ENCODE peak calls at places on chromosomes 11 and 22, in seven cellular contexts. X is dermis microvascular lymphatic vessel endothelial cell; E is T follicular helper cell; L is CD4-positive, alpha-beta T cell; F is germinal center; Z is activated naive CD8-positive, alpha-beta T cell treated with anti-CD3 and anti-CD28 coated beads for 36 hours; Q is psoas muscle. O is an unnamed sample.

GRCh38 chr11:9895016-9895415 is 231.1 kb downstream of the SWAP70 start:
- DNase-seq in Q (no peak), X (no peak), F (no peak), E (no peak), L (no peak), Z (no peak), O (no peak)

GRCh38 chr11:123371506-123372297 is 58.4 kb upstream of the GRAMD1B start:
- DNase-seq in X (no peak), L (no peak), E (no peak), Z (no peak), Q (no peak), F (no peak), O (no peak)

GRCh38 chr11:97019754-97020153 is 629.9 kb downstream of the JRKL start:
- DNase-seq in Z (no peak), L (no peak), E (no peak), X (no peak), F (no peak), Q (no peak), O (no peak)

GRCh38 chr11:31141804-31142203 is 227.7 kb downstream of the DCDC1 start:
- DNase-seq in X (no peak), F (no peak), L (no peak), Q (no peak), E (no peak), Z (no peak), O (no peak)

GRCh38 chr11:126359431-126360048 is 4.1 kb downstream of the ST3GAL4 start:
- DNase-seq in L (no peak), Z (no peak), F (no peak), Q (peak), X (no peak), E (no peak), O (no peak)

GRCh38 chr11:29310016-29310415 is 706.8 kb downstream of the KCNA4 start:
- DNase-seq in E (no peak), Z (no peak), Q (no peak), L (no peak), F (no peak), X (no peak), O (no peak)

GRCh38 chr11:66546966-66547661 is 411 bp downstream of the ACTN3 start:
- DNase-seq in Q (no peak), Z (no peak), X (no peak), F (no peak), E (no peak), L (no peak), O (no peak)

GRCh38 chr11:47991894-47992293 is 11.5 kb downstream of the PTPRJ start:
- DNase-seq in E (no peak), Q (no peak), X (no peak), F (no peak), Z (no peak), L (no peak), O (no peak)

GRCh38 chr11:69386594-69387408 is 92.8 kb downstream of the MYEOV start:
- DNase-seq in Z (no peak), X (no peak), E (no peak), L (no peak), Q (no peak), F (no peak), O (no peak)

GRCh38 chr11:76382209-76382608 is 1.1 kb downstream of the GVQW3 start:
- DNase-seq in Z (no peak), X (no peak), F (no peak), L (no peak), E (no peak), Q (no peak), O (no peak)

GRCh38 chr11:9664276-9665171 is 647 bp downstream of the SWAP70 start:
- DNase-seq in X (peak), F (no peak), E (no peak), Q (peak), Z (peak), L (peak), O (no peak)

GRCh38 chr22:26169312-26170111 is at the start of gene SEZ6L:
- DNase-seq in Z (peak), X (no peak), E (no peak), F (peak), Q (peak), L (no peak), O (no peak)

GRCh38 chr11:45102810-45103621 is 43.4 kb upstream of the PRDM11 start:
- DNase-seq in X (peak), L (peak), E (peak), Z (peak), Q (peak), F (peak), O (peak)

GRCh38 chr11:67345949-67346819 is 7.2 kb downstream of the POLD4 start:
- DNase-seq in L (no peak), Q (no peak), Z (no peak), X (no peak), F (peak), E (no peak), O (no peak)

GRCh38 chr11:41392591-41392990 is 66.9 kb downstream of the LRRC4C start:
- DNase-seq in F (no peak), X (no peak), E (no peak), L (no peak), Z (no peak), Q (no peak), O (no peak)

GRCh38 chr22:46390652-46391301 is 55.3 kb downstream of the TRMU start:
- DNase-seq in L (no peak), F (no peak), Q (peak), E (no peak), X (no peak), Z (no peak), O (no peak)

GRCh38 chr11:67307545-67308001 is 4.2 kb downstream of the SSH3 start:
- DNase-seq in F (no peak), L (no peak), Z (no peak), Q (no peak), X (no peak), E (no peak), O (no peak)

GRCh38 chr11:44028401-44028800 is 19.4 kb upstream of the ACCSL start:
- DNase-seq in L (no peak), E (no peak), Z (no peak), Q (no peak), F (no peak), X (no peak), O (no peak)

GRCh38 chr11:94731921-94732601 is 36.1 kb upstream of the AMOTL1 start:
- DNase-seq in E (no peak), L (no peak), Z (no peak), F (no peak), Q (peak), X (no peak), O (no peak)

GRCh38 chr11:35260342-35260985 is 121.5 kb downstream of the CD44 start:
- DNase-seq in X (no peak), Z (no peak), F (no peak), L (no peak), Q (no peak), E (no peak), O (no peak)

GRCh38 chr11:105152556-105152955 is 13.0 kb upstream of the CARD18 start:
- DNase-seq in L (no peak), E (no peak), F (no peak), Q (no peak), X (no peak), Z (no peak), O (no peak)

GRCh38 chr22:21947040-21948014 is 5.3 kb downstream of the PPM1F start:
- DNase-seq in X (no peak), Z (no peak), E (no peak), L (no peak), F (no peak), Q (no peak), O (no peak)

GRCh38 chr11:3043315-3043871 is 13.8 kb downstream of the CARS1 start:
- DNase-seq in F (no peak), E (no peak), Z (no peak), Q (peak), L (no peak), X (no peak), O (no peak)

GRCh38 chr11:122758974-122759373 is 79.3 kb upstream of the CRTAM start:
- DNase-seq in E (no peak), X (no peak), Z (no peak), F (no peak), Q (no peak), L (no peak), O (no peak)

GRCh38 chr11:69131644-69132300 is 24.0 kb upstream of the SMIM38 start:
- DNase-seq in E (no peak), F (no peak), Z (no peak), X (peak), Q (no peak), L (no peak), O (no peak)

GRCh38 chr22:46362221-46362933 is 26.9 kb downstream of the TRMU start:
- DNase-seq in E (no peak), Q (no peak), F (no peak), Z (no peak), X (no peak), L (no peak), O (no peak)

GRCh38 chr11:75996523-75997272 is 181.7 kb downstream of the UVRAG start:
- DNase-seq in F (no peak), X (no peak), Z (no peak), E (no peak), L (no peak), Q (no peak), O (no peak)

GRCh38 chr11:86765146-86765663 is 35.1 kb upstream of the PRSS23 start:
- DNase-seq in F (no peak), Q (no peak), Z (no peak), L (no peak), E (no peak), X (no peak), O (no peak)

GRCh38 chr22:44452531-44453420 is 45.3 kb downstream of the RTL6 start:
- DNase-seq in Z (no peak), X (no peak), E (no peak), F (no peak), L (no peak), Q (no peak), O (no peak)

GRCh38 chr11:27875480-27876208 is 175.4 kb upstream of the BDNF start:
- DNase-seq in F (no peak), L (no peak), Q (no peak), E (no peak), Z (no peak), X (no peak), O (no peak)

GRCh38 chr11:88312665-88313064 is 24.9 kb downstream of the CTSC start:
- DNase-seq in Z (no peak), F (no peak), L (no peak), Q (no peak), X (no peak), E (no peak), O (no peak)

GRCh38 chr11:104134760-104135159 is 29.2 kb downstream of the PDGFD start:
- DNase-seq in L (no peak), E (no peak), F (no peak), Z (no peak), Q (no peak), X (no peak), O (no peak)

GRCh38 chr11:103648670-103649400 is 387.6 kb upstream of the DDI1 start:
- DNase-seq in X (no peak), L (no peak), Z (no peak), Q (no peak), E (no peak), F (peak), O (no peak)

GRCh38 chr11:16786131-16786530 is 47.7 kb downstream of the C11orf58 start:
- DNase-seq in X (no peak), F (no peak), Q (no peak), L (no peak), Z (no peak), E (no peak), O (no peak)